ENCODE peak calls at places on chromosomes 12 and 14, in five cellular contexts. T, W, Q, P and R are unnamed samples.

GRCh38 chr12:118432812-118433540 is 56.6 kb downstream of the SUDS3 start:
- DNase-seq in T (no peak), W (no peak), Q (no peak), P (no peak), R (no peak)

GRCh38 chr14:64891839-64892375 is 12.2 kb upstream of the SPTB start:
- DNase-seq in T (peak; percentile 77), W (peak; percentile 23), Q (peak; percentile 82), P (peak; percentile 38), R (peak; percentile 43)

GRCh38 chr14:69483765-69484443 is 624 bp upstream of the PLEKHD1 start:
- DNase-seq in T (peak; percentile 14), W (peak; percentile 36), Q (peak; percentile 78), P (no peak), R (peak; percentile 20)

GRCh38 chr14:67432088-67432564 is 20.2 kb upstream of the PLEK2 start:
- DNase-seq in T (no peak), W (no peak), Q (no peak), P (no peak), R (no peak)

GRCh38 chr14:62673014-62673727 is 372.1 kb downstream of the KCNH5 start:
- DNase-seq in T (no peak), W (no peak), Q (no peak), P (peak; percentile 67), R (no peak)

GRCh38 chr12:53985900-53986685 is 1.1 kb downstream of the HOXC10 start:
- DNase-seq in T (no peak), W (no peak), Q (no peak), P (no peak), R (no peak)

GRCh38 chr12:2039034-2039433 is 13.8 kb upstream of the CACNA1C start:
- DNase-seq in T (no peak), W (no peak), Q (no peak), P (no peak), R (no peak)

GRCh38 chr14:33376510-33376909 is 437.8 kb downstream of the NPAS3 start:
- DNase-seq in T (no peak), W (no peak), Q (no peak), P (no peak), R (no peak)

GRCh38 chr12:94649349-94650142 is 811 bp downstream of the TMCC3 start:
- DNase-seq in T (peak; percentile 52), W (peak; percentile 54), Q (peak; percentile 68), P (peak; percentile 57), R (peak; percentile 51)

GRCh38 chr12:88753074-88753473 is 172.8 kb upstream of the KITLG start:
- DNase-seq in T (no peak), W (no peak), Q (no peak), P (no peak), R (peak; percentile 11)

DNA sequence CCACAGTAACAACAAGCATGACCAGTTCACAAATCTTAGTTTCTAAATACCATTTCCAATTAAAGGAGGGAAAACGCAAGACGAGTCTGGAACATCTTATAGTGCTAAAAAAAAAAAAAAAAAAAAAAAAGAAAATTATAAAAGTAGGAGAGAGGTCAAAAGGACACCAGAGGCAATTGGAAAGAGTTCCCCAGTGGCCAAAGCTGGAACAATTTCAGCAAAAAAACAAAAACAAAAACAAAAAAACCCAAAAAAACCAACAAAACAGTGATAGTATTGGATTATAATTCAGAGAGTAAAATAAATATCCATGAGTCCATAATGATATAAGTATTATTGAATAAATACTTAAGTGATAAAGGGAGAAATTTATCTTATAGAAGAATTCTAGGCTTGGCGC is 10.3 kb upstream of the NAP1L1 start:
- DNase-seq in T (no peak), W (no peak), Q (no peak), P (no peak), R (no peak)
- TF ChIP-seq CTCF in T (no peak), W (no peak), Q (no peak), P (no peak), R (no peak)

DNA sequence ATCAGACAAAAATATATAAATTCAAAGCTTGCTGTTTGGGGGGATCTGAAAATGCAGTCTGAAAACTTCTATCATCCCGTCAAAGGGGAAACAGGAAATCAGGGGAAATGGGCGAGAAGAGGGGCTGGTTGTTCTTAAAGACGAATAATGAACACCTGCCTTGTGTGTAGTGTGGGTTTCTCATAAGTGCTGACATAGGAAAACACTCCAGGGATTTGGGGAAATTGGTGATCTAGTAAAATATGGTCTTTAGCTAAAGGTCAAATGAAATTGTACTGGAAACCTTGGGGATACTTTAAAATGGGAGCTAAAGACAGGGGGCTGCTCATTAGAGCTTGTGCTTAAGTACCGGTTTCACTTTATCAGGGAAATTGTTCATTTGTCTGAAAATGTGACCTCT is 39.6 kb upstream of the PIK3C2G start:
- DNase-seq in T (no peak), W (no peak), Q (no peak), P (peak; percentile 24), R (no peak)
- H2AFZ ChIP-seq in T (peak overlapping the region; percentile 44), W (peak overlapping the region; percentile 58), Q (no peak overlapping the region), P (peak overlapping the region; percentile 29), R (no peak overlapping the region)

GRCh38 chr14:95258156-95258555 is 61.6 kb downstream of the CLMN start:
- DNase-seq in T (no peak), W (no peak), Q (no peak), P (no peak), R (no peak)

GRCh38 chr14:95257521-95257920 is 62.2 kb downstream of the CLMN start:
- DNase-seq in T (no peak), W (no peak), Q (no peak), P (no peak), R (no peak)

GRCh38 chr14:95260537-95261440 is 58.9 kb downstream of the CLMN start:
- DNase-seq in T (peak; percentile 27), W (no peak), Q (no peak), P (no peak), R (peak; percentile 82)

GRCh38 chr14:95256776-95257060 is 63.0 kb downstream of the CLMN start:
- DNase-seq in T (no peak), W (no peak), Q (no peak), P (no peak), R (no peak)

DNA sequence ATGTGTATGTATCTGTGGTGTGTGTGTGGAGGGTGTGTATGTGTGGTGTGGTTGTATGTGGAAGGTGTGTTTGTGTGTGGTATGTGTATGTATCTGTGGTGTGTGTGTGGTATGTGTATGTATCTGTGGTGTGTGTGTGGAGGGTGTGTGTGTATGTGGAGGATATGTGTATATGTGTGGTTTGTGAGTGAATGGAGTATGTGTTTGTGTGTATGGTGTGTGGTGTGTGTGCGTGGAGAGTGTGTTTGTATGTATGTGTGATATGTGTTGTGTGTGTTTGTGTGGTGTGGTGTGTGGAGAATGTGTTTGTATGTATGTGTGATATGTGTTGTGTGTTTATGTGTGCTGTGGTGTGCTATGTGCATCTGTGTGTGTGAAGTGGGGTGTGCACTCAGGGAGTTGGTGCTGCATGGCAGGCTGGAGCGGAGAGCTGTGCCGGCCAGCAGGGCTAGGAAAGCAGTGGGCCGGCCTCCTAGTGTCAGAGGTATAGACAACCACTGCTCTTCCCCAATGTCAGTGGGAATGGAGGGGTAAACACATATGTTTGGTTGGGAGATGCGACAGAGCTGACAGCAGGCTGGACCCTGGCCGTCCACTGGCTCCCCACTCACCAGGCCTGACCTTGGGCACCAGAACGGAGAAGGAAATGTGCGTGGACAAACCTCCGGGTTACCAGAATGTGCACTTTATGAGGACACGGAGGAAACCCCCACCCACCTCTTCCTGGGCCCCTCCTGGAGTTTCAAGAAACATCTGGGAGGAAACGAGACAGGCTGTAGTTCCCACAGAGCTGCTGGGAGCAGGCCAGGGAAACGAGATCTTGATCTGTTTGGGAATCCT is 60.7 kb downstream of the CLMN start:
- DNase-seq in T (no peak), W (no peak), Q (no peak), P (no peak), R (no peak)
- TF ChIP-seq CTCF in T (no peak), W (no peak), Q (no peak), P (no peak), R (no peak)

GRCh38 chr14:89040438-89041244 is 216.2 kb downstream of the TTC8 start:
- DNase-seq in T (peak; percentile 95), W (peak; percentile 52), Q (peak; percentile 89), P (peak; percentile 48), R (peak; percentile 82)
- H2AFZ ChIP-seq in T (peak overlapping the region; percentile 72), W (peak overlapping the region; percentile 42), Q (peak overlapping the region; percentile 98), P (peak overlapping the region; percentile 70), R (peak overlapping the region; percentile 95)

DNA sequence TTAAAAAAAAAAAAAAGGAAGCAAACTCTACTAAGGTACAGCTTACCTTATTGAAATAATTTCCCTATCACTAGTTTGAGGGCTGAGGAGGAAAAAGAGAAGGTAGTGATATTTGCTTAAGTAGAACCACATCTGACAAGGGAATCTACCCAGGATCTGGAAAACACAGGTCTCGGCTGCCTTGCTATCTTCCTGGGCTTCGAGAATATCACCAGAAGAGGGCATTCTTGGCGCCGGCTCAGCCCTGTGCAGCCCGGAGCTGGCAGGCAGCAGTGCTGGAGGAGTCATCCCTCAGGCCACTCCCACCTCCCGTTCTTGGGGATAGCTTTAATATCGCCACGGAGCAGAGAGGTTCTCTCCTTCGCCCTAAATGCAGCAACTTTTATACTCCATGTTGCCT is 1181.2 kb downstream of the VRK1 start:
- DNase-seq in T (peak; percentile 11), W (peak; percentile 7), Q (peak; percentile 88), P (no peak), R (peak; percentile 70)
- TF ChIP-seq CTCF in T (peak; percentile 1), W (no peak), Q (peak; percentile 58), P (no peak), R (peak; percentile 67)